ENCODE peak calls at places on chromosomes 16 and 17, in four cellular contexts. One of them, this sample, is unnamed.

GRCh38 chr16:23952128-23953041 is 116.6 kb downstream of the PRKCB start:
- DNase-seq in B cell: no peak
- DNase-seq in CD4-positive, alpha-beta T cell: peak
- DNase-seq in pancreas: no peak
- DNase-seq in this sample: no peak

GRCh38 chr16:22232277-22233049 is 26.4 kb downstream of the EEF2K start:
- DNase-seq in pancreas: peak
- DNase-seq in B cell: no peak
- DNase-seq in CD4-positive, alpha-beta T cell: no peak
- DNase-seq in this sample: no peak

GRCh38 chr17:56173026-56173425 is 19.8 kb downstream of the ANKFN1 start:
- DNase-seq in pancreas: no peak
- DNase-seq in CD4-positive, alpha-beta T cell: no peak
- DNase-seq in B cell: no peak
- DNase-seq in this sample: no peak

GRCh38 chr17:1252203-1252608 is 18.0 kb upstream of the BHLHA9 start:
- DNase-seq in pancreas: no peak
- DNase-seq in CD4-positive, alpha-beta T cell: no peak
- DNase-seq in B cell: no peak
- DNase-seq in this sample: no peak

GRCh38 chr17:62597150-62597549 is 30.3 kb upstream of the MRC2 start:
- DNase-seq in pancreas: no peak
- DNase-seq in CD4-positive, alpha-beta T cell: no peak
- DNase-seq in B cell: no peak
- DNase-seq in this sample: no peak

GRCh38 chr16:53071748-53072301 is 17.0 kb downstream of the CHD9 start:
- DNase-seq in B cell: no peak
- DNase-seq in CD4-positive, alpha-beta T cell: no peak
- DNase-seq in pancreas: no peak
- DNase-seq in this sample: no peak

GRCh38 chr17:61251939-61252865 is 147.4 kb upstream of the TBX2 start:
- DNase-seq in CD4-positive, alpha-beta T cell: no peak
- DNase-seq in B cell: no peak
- DNase-seq in pancreas: peak
- DNase-seq in this sample: peak

GRCh38 chr17:70535986-70536385 is 366.7 kb downstream of the KCNJ2 start:
- DNase-seq in B cell: no peak
- DNase-seq in pancreas: no peak
- DNase-seq in CD4-positive, alpha-beta T cell: no peak
- DNase-seq in this sample: no peak

GRCh38 chr17:74848656-74849399 is 10.9 kb downstream of the GRIN2C start:
- DNase-seq in CD4-positive, alpha-beta T cell: no peak
- DNase-seq in B cell: no peak
- DNase-seq in pancreas: no peak
- DNase-seq in this sample: no peak

GRCh38 chr17:79534851-79535727 is 75.8 kb downstream of the RBFOX3 start:
- DNase-seq in pancreas: no peak
- DNase-seq in CD4-positive, alpha-beta T cell: no peak
- DNase-seq in B cell: no peak
- DNase-seq in this sample: no peak

GRCh38 chr17:47205419-47205963 is 3.7 kb upstream of the MYL4 start:
- DNase-seq in CD4-positive, alpha-beta T cell: peak
- DNase-seq in B cell: peak
- DNase-seq in pancreas: peak
- DNase-seq in this sample: no peak

GRCh38 chr17:49862781-49863331 is 15.0 kb upstream of the TAC4 start:
- DNase-seq in B cell: no peak
- DNase-seq in CD4-positive, alpha-beta T cell: no peak
- DNase-seq in pancreas: no peak
- DNase-seq in this sample: no peak

GRCh38 chr17:49858796-49859195 is 10.9 kb upstream of the TAC4 start:
- DNase-seq in B cell: no peak
- DNase-seq in CD4-positive, alpha-beta T cell: no peak
- DNase-seq in pancreas: no peak
- DNase-seq in this sample: no peak

GRCh38 chr17:49861150-49861884 is 13.4 kb upstream of the TAC4 start:
- DNase-seq in pancreas: peak
- DNase-seq in CD4-positive, alpha-beta T cell: peak
- DNase-seq in B cell: peak
- DNase-seq in this sample: no peak

GRCh38 chr17:49859991-49860953 is 12.4 kb upstream of the TAC4 start:
- DNase-seq in CD4-positive, alpha-beta T cell: no peak
- DNase-seq in pancreas: no peak
- DNase-seq in B cell: no peak
- DNase-seq in this sample: no peak
- TF ChIP-seq CTCF in CD4-positive, alpha-beta T cell: no peak
- TF ChIP-seq CTCF in pancreas: no peak
- TF ChIP-seq CTCF in B cell: no peak
- TF ChIP-seq CTCF in this sample: no peak

DNA sequence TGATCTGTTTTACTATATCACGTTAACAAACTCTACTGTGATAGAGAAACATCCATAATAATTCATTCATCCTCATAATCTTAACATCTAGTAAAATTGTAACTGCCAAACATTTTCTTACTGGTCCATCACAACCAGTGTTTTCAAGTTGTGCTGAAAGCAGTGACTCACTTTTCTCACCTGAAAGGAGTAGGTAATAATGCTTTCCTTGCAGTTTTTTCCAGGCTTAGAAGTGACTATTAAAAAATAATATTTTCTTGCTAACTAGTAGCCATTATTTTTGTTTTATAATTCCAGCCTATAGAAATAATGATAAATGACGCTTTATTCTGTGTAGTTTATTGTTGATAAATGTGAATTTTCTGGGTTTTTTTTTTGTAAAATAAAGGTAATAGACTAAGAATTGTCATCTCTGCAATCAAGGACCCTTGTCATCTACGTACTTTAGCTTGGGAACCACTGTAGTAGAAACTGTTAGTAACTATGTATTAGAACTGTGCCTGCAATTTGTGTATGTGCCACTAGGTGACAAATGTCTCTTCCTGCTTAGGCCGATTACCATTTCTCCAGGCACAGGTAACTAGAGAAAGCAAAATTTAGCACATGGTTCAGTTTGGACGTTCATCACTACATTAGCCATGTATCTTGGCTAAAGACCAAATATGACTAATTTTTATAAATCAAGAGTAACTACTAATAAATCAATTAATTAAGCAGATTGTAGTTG is 409.4 kb upstream of the ERCC4 start:
- DNase-seq in CD4-positive, alpha-beta T cell: no peak
- DNase-seq in B cell: no peak
- DNase-seq in pancreas: no peak
- DNase-seq in this sample: no peak
- TF ChIP-seq CTCF in CD4-positive, alpha-beta T cell: no peak
- TF ChIP-seq CTCF in B cell: no peak
- TF ChIP-seq CTCF in pancreas: no peak
- TF ChIP-seq CTCF in this sample: no peak

GRCh38 chr17:17580662-17581470 is 10.6 kb downstream of the PEMT start:
- DNase-seq in CD4-positive, alpha-beta T cell: no peak
- DNase-seq in B cell: no peak
- DNase-seq in pancreas: no peak
- DNase-seq in this sample: no peak
- TF ChIP-seq CTCF in CD4-positive, alpha-beta T cell: no peak
- TF ChIP-seq CTCF in B cell: no peak
- TF ChIP-seq CTCF in pancreas: no peak
- TF ChIP-seq CTCF in this sample: no peak

DNA sequence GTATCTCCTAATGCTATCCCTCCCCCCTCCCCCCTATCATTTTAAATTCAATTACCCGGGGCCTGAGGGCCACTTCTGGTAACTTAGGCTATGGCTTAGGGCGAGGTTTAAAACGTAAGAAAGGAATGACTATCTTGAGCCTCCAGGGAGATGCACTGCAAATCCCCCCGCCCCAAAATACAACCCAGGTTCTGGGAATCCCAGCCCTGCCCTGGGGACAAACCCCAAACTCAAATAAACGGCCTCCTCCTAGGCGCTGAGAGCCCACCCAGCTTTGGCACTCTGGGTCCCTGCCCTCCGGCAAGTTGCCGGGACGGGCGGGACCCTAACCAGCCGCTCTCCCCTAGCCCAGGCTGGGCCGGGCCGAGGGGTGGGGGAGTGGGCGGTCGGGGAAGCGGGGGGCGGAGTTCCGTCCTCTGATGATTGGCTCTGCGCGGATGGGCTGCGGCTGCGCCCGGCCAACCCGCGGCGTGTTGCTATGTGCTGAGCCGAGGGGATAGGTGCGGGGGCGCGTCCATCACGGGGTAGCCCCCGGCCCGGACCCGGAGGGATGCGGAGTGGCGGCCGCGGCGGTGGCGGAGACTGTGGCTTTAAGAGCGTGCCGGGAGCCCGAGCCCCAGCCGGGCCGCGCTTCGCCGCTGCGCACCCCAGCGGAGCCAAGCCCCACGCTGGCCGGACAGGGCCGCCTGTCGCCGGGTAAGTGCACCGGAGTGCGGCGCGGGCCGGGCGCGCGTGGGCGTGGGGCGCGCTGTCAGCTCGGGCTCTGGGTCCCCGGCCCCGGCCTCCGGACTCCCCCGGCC is at the start of gene YPEL2:
- DNase-seq in pancreas: peak
- DNase-seq in CD4-positive, alpha-beta T cell: peak
- DNase-seq in B cell: peak
- DNase-seq in this sample: peak
- TF ChIP-seq CTCF in pancreas: no peak
- TF ChIP-seq CTCF in CD4-positive, alpha-beta T cell: no peak
- TF ChIP-seq CTCF in B cell: no peak
- TF ChIP-seq CTCF in this sample: no peak

GRCh38 chr17:28725660-28726395 is at the start of gene TLCD1:
- DNase-seq in B cell: peak
- DNase-seq in pancreas: peak
- DNase-seq in CD4-positive, alpha-beta T cell: peak
- DNase-seq in this sample: no peak

GRCh38 chr17:28724500-28725165 is 1.4 kb downstream of the TLCD1 start:
- DNase-seq in pancreas: no peak
- DNase-seq in B cell: no peak
- DNase-seq in CD4-positive, alpha-beta T cell: no peak
- DNase-seq in this sample: no peak

GRCh38 chr17:28726912-28727726 is 1.1 kb upstream of the TLCD1 start:
- DNase-seq in B cell: peak
- DNase-seq in CD4-positive, alpha-beta T cell: peak
- DNase-seq in pancreas: peak
- DNase-seq in this sample: peak

GRCh38 chr17:28726396-28726911 is 421 bp upstream of the TLCD1 start:
- DNase-seq in CD4-positive, alpha-beta T cell: peak
- DNase-seq in pancreas: peak
- DNase-seq in B cell: peak
- DNase-seq in this sample: no peak

DNA sequence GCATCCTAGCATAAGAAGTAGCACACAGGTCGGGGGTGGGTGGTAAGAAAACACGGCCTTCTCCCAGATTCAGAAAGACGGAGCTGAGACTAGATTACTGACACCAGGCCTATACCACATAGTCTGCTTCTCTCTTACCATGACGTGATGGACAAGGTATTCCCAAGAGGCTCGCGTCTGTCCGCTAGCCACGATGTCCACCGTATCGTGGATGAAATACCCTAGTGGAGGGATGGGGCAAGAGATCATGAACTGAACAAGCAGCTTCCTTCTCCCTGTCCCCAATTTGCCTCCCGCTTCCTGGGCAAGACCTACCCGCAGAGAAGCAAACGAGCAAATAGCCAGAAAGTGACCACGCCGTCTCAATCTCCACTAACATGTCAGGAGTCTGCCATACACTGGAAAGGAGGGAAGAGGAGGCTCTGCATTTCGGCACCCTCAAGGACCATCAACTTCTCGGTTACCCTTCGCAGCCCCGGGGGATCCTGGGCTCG is 820 bp downstream of the TLCD1 start:
- DNase-seq in B cell: no peak
- DNase-seq in CD4-positive, alpha-beta T cell: no peak
- DNase-seq in pancreas: no peak
- DNase-seq in this sample: no peak
- TF ChIP-seq CTCF in B cell: no peak
- TF ChIP-seq CTCF in CD4-positive, alpha-beta T cell: no peak
- TF ChIP-seq CTCF in pancreas: no peak
- TF ChIP-seq CTCF in this sample: peak

DNA sequence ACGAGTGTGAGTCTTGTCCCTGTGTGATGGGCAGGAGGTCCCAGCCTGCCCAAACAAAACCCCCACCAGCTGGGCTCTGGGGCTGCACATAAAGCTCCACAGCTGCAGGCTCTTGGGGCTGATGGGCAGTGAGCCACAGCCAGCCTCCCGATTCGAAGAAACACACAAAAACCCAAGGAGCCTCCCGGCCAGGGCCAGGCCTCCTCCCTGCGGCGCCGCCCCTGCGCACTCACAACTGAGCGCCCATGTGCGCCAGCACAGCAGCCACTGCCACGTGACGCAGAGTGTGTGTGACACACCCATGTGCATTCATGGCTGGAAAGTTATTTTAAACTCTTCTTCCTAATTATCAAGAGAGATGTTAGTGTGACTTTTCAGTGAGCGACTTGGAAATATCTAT is 30.6 kb upstream of the FAAP100 start:
- DNase-seq in pancreas: no peak
- DNase-seq in B cell: no peak
- DNase-seq in CD4-positive, alpha-beta T cell: no peak
- DNase-seq in this sample: no peak
- TF ChIP-seq CTCF in pancreas: no peak
- TF ChIP-seq CTCF in B cell: no peak
- TF ChIP-seq CTCF in CD4-positive, alpha-beta T cell: no peak
- TF ChIP-seq CTCF in this sample: no peak

GRCh38 chr17:38918916-38919315 is 6.5 kb upstream of the LASP1NB start:
- DNase-seq in pancreas: no peak
- DNase-seq in CD4-positive, alpha-beta T cell: no peak
- DNase-seq in B cell: no peak
- DNase-seq in this sample: no peak

GRCh38 chr17:38918129-38918913 is 7.1 kb upstream of the LASP1NB start:
- DNase-seq in pancreas: no peak
- DNase-seq in B cell: no peak
- DNase-seq in CD4-positive, alpha-beta T cell: no peak
- DNase-seq in this sample: no peak

GRCh38 chr17:38916771-38917170 is 8.6 kb upstream of the LASP1NB start:
- DNase-seq in pancreas: no peak
- DNase-seq in CD4-positive, alpha-beta T cell: no peak
- DNase-seq in B cell: no peak
- DNase-seq in this sample: no peak

GRCh38 chr17:38915639-38915995 is 9.8 kb upstream of the LASP1NB start:
- DNase-seq in B cell: no peak
- DNase-seq in pancreas: no peak
- DNase-seq in CD4-positive, alpha-beta T cell: no peak
- DNase-seq in this sample: no peak

GRCh38 chr17:38917259-38917658 is 8.2 kb upstream of the LASP1NB start:
- DNase-seq in CD4-positive, alpha-beta T cell: no peak
- DNase-seq in B cell: no peak
- DNase-seq in pancreas: no peak
- DNase-seq in this sample: no peak
- TF ChIP-seq CTCF in CD4-positive, alpha-beta T cell: no peak
- TF ChIP-seq CTCF in B cell: no peak
- TF ChIP-seq CTCF in pancreas: no peak
- TF ChIP-seq CTCF in this sample: peak

This sample was measured in AG04450.